ENCODE peak calls at places on chromosomes 6 and 20, in eight cellular contexts. One of them, this sample, is unnamed.

GRCh38 chr20:38789503-38790209 is 15.8 kb upstream of the PPP1R16B start:
- DNase-seq in transverse colon: no peak
- DNase-seq in A549: peak
- DNase-seq in ovary: no peak
- DNase-seq in GM12878: no peak
- DNase-seq in stomach: no peak
- DNase-seq in esophagus muscularis mucosa: no peak
- DNase-seq in K562: no peak
- DNase-seq in this sample: no peak

GRCh38 chr6:96939019-96939805 is 14.7 kb downstream of the KLHL32 start:
- DNase-seq in GM12878: no peak
- DNase-seq in ovary: no peak
- DNase-seq in A549: peak
- DNase-seq in esophagus muscularis mucosa: no peak
- DNase-seq in stomach: no peak
- DNase-seq in K562: no peak
- DNase-seq in transverse colon: no peak
- DNase-seq in this sample: no peak

GRCh38 chr6:37369321-37370196 is 15.8 kb downstream of the RNF8 start:
- DNase-seq in K562: no peak
- DNase-seq in ovary: no peak
- DNase-seq in A549: no peak
- DNase-seq in esophagus muscularis mucosa: no peak
- DNase-seq in GM12878: no peak
- DNase-seq in transverse colon: no peak
- DNase-seq in stomach: no peak
- DNase-seq in this sample: no peak

GRCh38 chr20:49394264-49394663 is 88.2 kb downstream of the KCNB1 start:
- DNase-seq in GM12878: no peak
- DNase-seq in transverse colon: no peak
- DNase-seq in stomach: no peak
- DNase-seq in A549: no peak
- DNase-seq in K562: no peak
- DNase-seq in esophagus muscularis mucosa: no peak
- DNase-seq in ovary: no peak
- DNase-seq in this sample: no peak

GRCh38 chr6:24194968-24195700 is 69.1 kb downstream of the NRSN1 start:
- DNase-seq in A549: no peak
- DNase-seq in K562: no peak
- DNase-seq in GM12878: no peak
- DNase-seq in esophagus muscularis mucosa: no peak
- DNase-seq in transverse colon: no peak
- DNase-seq in ovary: no peak
- DNase-seq in stomach: no peak
- DNase-seq in this sample: no peak

GRCh38 chr6:113146878-113147277 is 710.3 kb upstream of the MARCKS start:
- DNase-seq in stomach: no peak
- DNase-seq in GM12878: no peak
- DNase-seq in A549: no peak
- DNase-seq in ovary: no peak
- DNase-seq in transverse colon: no peak
- DNase-seq in esophagus muscularis mucosa: no peak
- DNase-seq in K562: no peak
- DNase-seq in this sample: no peak

GRCh38 chr6:16108996-16109658 is 19.8 kb upstream of the MYLIP start:
- DNase-seq in stomach: peak
- DNase-seq in esophagus muscularis mucosa: no peak
- DNase-seq in K562: peak
- DNase-seq in A549: no peak
- DNase-seq in ovary: no peak
- DNase-seq in GM12878: no peak
- DNase-seq in transverse colon: peak
- DNase-seq in this sample: no peak

GRCh38 chr6:13248053-13248452 is 80.3 kb downstream of the TBC1D7 start:
- DNase-seq in ovary: no peak
- DNase-seq in GM12878: no peak
- DNase-seq in A549: peak
- DNase-seq in K562: no peak
- DNase-seq in esophagus muscularis mucosa: no peak
- DNase-seq in transverse colon: no peak
- DNase-seq in stomach: no peak
- DNase-seq in this sample: no peak

GRCh38 chr6:143529095-143529494 is 17.6 kb upstream of the FUCA2 start:
- DNase-seq in A549: peak
- DNase-seq in ovary: no peak
- DNase-seq in stomach: no peak
- DNase-seq in transverse colon: no peak
- DNase-seq in esophagus muscularis mucosa: no peak
- DNase-seq in GM12878: no peak
- DNase-seq in K562: no peak
- DNase-seq in this sample: no peak
- TF ChIP-seq CTCF in A549: no peak
- TF ChIP-seq CTCF in ovary: no peak
- TF ChIP-seq CTCF in stomach: no peak
- TF ChIP-seq CTCF in transverse colon: no peak
- TF ChIP-seq CTCF in esophagus muscularis mucosa: no peak
- TF ChIP-seq CTCF in GM12878: no peak
- TF ChIP-seq CTCF in K562: no peak
- TF ChIP-seq CTCF in this sample: no peak

GRCh38 chr6:10414766-10415592 is at the start of gene TFAP2A:
- DNase-seq in A549: peak
- DNase-seq in ovary: no peak
- DNase-seq in stomach: no peak
- DNase-seq in GM12878: no peak
- DNase-seq in K562: no peak
- DNase-seq in transverse colon: no peak
- DNase-seq in esophagus muscularis mucosa: no peak
- DNase-seq in this sample: no peak
- TF ChIP-seq EP300 in A549: no peak
- TF ChIP-seq EP300 in ovary: no peak
- TF ChIP-seq EP300 in stomach: no peak
- TF ChIP-seq EP300 in GM12878: no peak
- TF ChIP-seq EP300 in K562: no peak
- TF ChIP-seq EP300 in transverse colon: no peak
- TF ChIP-seq EP300 in esophagus muscularis mucosa: no peak
- TF ChIP-seq EP300 in this sample: no peak

GRCh38 chr20:9359561-9360308 is 154.7 kb upstream of the LAMP5 start:
- DNase-seq in stomach: peak
- DNase-seq in ovary: no peak
- DNase-seq in A549: peak
- DNase-seq in transverse colon: peak
- DNase-seq in K562: no peak
- DNase-seq in GM12878: no peak
- DNase-seq in esophagus muscularis mucosa: no peak
- DNase-seq in this sample: peak
- TF ChIP-seq CTCF in stomach: no peak
- TF ChIP-seq CTCF in ovary: no peak
- TF ChIP-seq CTCF in A549: peak
- TF ChIP-seq CTCF in transverse colon: peak
- TF ChIP-seq CTCF in K562: peak
- TF ChIP-seq CTCF in GM12878: no peak
- TF ChIP-seq CTCF in esophagus muscularis mucosa: peak
- TF ChIP-seq CTCF in this sample: peak

GRCh38 chr20:41331731-41332130 is 8.9 kb upstream of the LPIN3 start:
- DNase-seq in ovary: no peak
- DNase-seq in K562: no peak
- DNase-seq in A549: no peak
- DNase-seq in esophagus muscularis mucosa: no peak
- DNase-seq in stomach: no peak
- DNase-seq in GM12878: no peak
- DNase-seq in transverse colon: no peak
- DNase-seq in this sample: no peak

GRCh38 chr20:41330941-41331340 is 9.7 kb upstream of the LPIN3 start:
- DNase-seq in GM12878: no peak
- DNase-seq in ovary: no peak
- DNase-seq in K562: no peak
- DNase-seq in A549: no peak
- DNase-seq in transverse colon: no peak
- DNase-seq in esophagus muscularis mucosa: no peak
- DNase-seq in stomach: no peak
- DNase-seq in this sample: no peak

GRCh38 chr20:41330343-41330720 is 10.3 kb upstream of the LPIN3 start:
- DNase-seq in stomach: no peak
- DNase-seq in K562: no peak
- DNase-seq in A549: no peak
- DNase-seq in esophagus muscularis mucosa: no peak
- DNase-seq in ovary: no peak
- DNase-seq in transverse colon: no peak
- DNase-seq in GM12878: no peak
- DNase-seq in this sample: no peak

GRCh38 chr20:41327178-41327577 is 9.6 kb upstream of the ZHX3 start:
- DNase-seq in GM12878: no peak
- DNase-seq in esophagus muscularis mucosa: no peak
- DNase-seq in ovary: no peak
- DNase-seq in transverse colon: no peak
- DNase-seq in stomach: no peak
- DNase-seq in A549: no peak
- DNase-seq in K562: no peak
- DNase-seq in this sample: no peak

DNA sequence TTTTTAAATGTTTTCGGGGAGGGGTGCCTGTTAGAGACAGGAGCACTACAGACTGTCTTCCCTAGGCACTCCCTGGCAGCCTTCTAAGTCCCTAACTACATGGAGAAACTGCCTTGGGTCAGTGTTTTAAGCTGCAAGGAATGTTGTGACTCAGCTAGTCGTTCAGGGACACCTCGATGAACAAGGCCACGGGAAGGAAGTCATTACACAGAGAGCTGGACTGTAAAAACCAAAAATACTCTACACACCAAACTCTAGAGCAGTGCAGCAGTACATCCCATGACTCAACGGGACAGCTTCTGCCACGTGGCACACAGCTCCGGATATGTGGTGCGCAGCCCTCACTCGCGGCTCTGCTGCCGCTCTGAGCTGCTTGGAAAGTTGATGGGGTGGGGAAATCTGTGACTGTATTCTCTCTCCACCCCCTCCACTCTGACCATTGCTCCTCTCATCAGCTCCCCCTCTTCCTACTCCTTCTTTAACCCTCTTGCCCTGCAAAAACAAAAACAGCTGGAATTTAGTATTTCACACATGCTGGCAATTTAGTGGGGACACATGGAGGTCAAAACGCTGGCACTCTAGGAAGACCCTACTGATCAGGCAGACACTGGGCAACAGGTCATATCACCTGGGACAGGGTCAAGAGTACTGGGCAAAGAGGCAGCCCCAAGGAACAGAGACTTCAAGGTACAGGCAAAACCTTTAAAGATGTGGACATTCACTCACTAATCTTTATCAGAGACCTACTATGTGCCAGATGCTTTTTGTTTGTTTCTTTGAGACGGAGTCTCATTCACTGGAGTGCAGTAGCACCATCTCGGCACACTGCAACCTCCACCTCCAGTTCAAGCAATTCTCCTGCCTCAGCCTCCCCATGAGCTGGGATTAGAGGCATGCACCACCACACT is 10.9 kb upstream of the LPIN3 start:
- DNase-seq in ovary: peak
- DNase-seq in GM12878: no peak
- DNase-seq in K562: no peak
- DNase-seq in A549: peak
- DNase-seq in esophagus muscularis mucosa: no peak
- DNase-seq in transverse colon: peak
- DNase-seq in stomach: peak
- DNase-seq in this sample: peak
- TF ChIP-seq EP300 in ovary: no peak
- TF ChIP-seq EP300 in GM12878: no peak
- TF ChIP-seq EP300 in K562: no peak
- TF ChIP-seq EP300 in A549: no peak
- TF ChIP-seq EP300 in esophagus muscularis mucosa: no peak
- TF ChIP-seq EP300 in transverse colon: no peak
- TF ChIP-seq EP300 in stomach: no peak
- TF ChIP-seq EP300 in this sample: peak

GRCh38 chr6:109893606-109894005 is 84.5 kb upstream of the GPR6 start:
- DNase-seq in esophagus muscularis mucosa: no peak
- DNase-seq in ovary: no peak
- DNase-seq in stomach: no peak
- DNase-seq in GM12878: no peak
- DNase-seq in A549: no peak
- DNase-seq in transverse colon: no peak
- DNase-seq in K562: no peak
- DNase-seq in this sample: no peak

GRCh38 chr6:109894181-109894580 is 83.9 kb upstream of the GPR6 start:
- DNase-seq in K562: no peak
- DNase-seq in A549: no peak
- DNase-seq in ovary: no peak
- DNase-seq in GM12878: peak
- DNase-seq in stomach: no peak
- DNase-seq in esophagus muscularis mucosa: no peak
- DNase-seq in transverse colon: no peak
- DNase-seq in this sample: no peak

GRCh38 chr6:109891924-109892323 is 86.2 kb upstream of the GPR6 start:
- DNase-seq in esophagus muscularis mucosa: no peak
- DNase-seq in ovary: no peak
- DNase-seq in stomach: no peak
- DNase-seq in A549: no peak
- DNase-seq in GM12878: no peak
- DNase-seq in K562: no peak
- DNase-seq in transverse colon: peak
- DNase-seq in this sample: no peak

GRCh38 chr6:109896333-109896732 is 81.8 kb upstream of the GPR6 start:
- DNase-seq in transverse colon: no peak
- DNase-seq in GM12878: no peak
- DNase-seq in stomach: no peak
- DNase-seq in A549: no peak
- DNase-seq in ovary: no peak
- DNase-seq in K562: no peak
- DNase-seq in esophagus muscularis mucosa: no peak
- DNase-seq in this sample: no peak

GRCh38 chr6:109892451-109893435 is 85.4 kb upstream of the GPR6 start:
- DNase-seq in A549: no peak
- DNase-seq in transverse colon: peak
- DNase-seq in K562: no peak
- DNase-seq in ovary: no peak
- DNase-seq in GM12878: no peak
- DNase-seq in esophagus muscularis mucosa: no peak
- DNase-seq in stomach: peak
- DNase-seq in this sample: no peak
- TF ChIP-seq CTCF in A549: no peak
- TF ChIP-seq CTCF in transverse colon: no peak
- TF ChIP-seq CTCF in K562: peak
- TF ChIP-seq CTCF in ovary: no peak
- TF ChIP-seq CTCF in GM12878: no peak
- TF ChIP-seq CTCF in esophagus muscularis mucosa: no peak
- TF ChIP-seq CTCF in stomach: no peak
- TF ChIP-seq CTCF in this sample: no peak

GRCh38 chr6:130625825-130626500 is 201.2 kb upstream of the SMLR1 start:
- DNase-seq in K562: no peak
- DNase-seq in transverse colon: no peak
- DNase-seq in ovary: no peak
- DNase-seq in esophagus muscularis mucosa: no peak
- DNase-seq in GM12878: peak
- DNase-seq in A549: no peak
- DNase-seq in stomach: no peak
- DNase-seq in this sample: no peak
- TF ChIP-seq EP300 in K562: no peak
- TF ChIP-seq EP300 in transverse colon: no peak
- TF ChIP-seq EP300 in ovary: no peak
- TF ChIP-seq EP300 in esophagus muscularis mucosa: no peak
- TF ChIP-seq EP300 in GM12878: peak
- TF ChIP-seq EP300 in A549: no peak
- TF ChIP-seq EP300 in stomach: no peak
- TF ChIP-seq EP300 in this sample: no peak